ENCODE peak calls at places on chromosomes 11 and 22, in ten cellular contexts. D is right lobe of liver; L is body of pancreas; M is left ventricle myocardium inferior; X is right cardiac atrium; I is mammary epithelial cell; W is fibroblast of lung; Z is CD4-positive, CD25-positive, alpha-beta regulatory T cell; A is hepatocyte; R is cardiac muscle cell. T is an unnamed sample.
A peak's percentile ranks its signal among the peaks of the same experiment; 100 is the strongest.

GRCh38 chr11:58958500-58958899 is 19.2 kb downstream of the GLYATL1 start:
- DNase-seq in D (no peak), Z (no peak), X (peak; percentile 18), W (no peak), I (no peak), L (peak; percentile 69), A (peak; percentile 43), R (peak; percentile 36), M (no peak), T (no peak)

GRCh38 chr11:76801205-76801604 is 18.0 kb downstream of the TSKU start:
- DNase-seq in D (no peak), M (no peak), I (no peak), A (no peak), X (no peak), R (no peak), W (no peak), Z (no peak), L (no peak), T (no peak)

GRCh38 chr11:108142304-108142703 is 20.9 kb downstream of the ACAT1 start:
- DNase-seq in X (no peak), Z (no peak), D (no peak), M (no peak), A (no peak), L (peak; percentile 77), I (no peak), W (no peak), R (no peak), T (no peak)

GRCh38 chr11:66651011-66651410 is 12.5 kb downstream of the RBM4 start:
- DNase-seq in X (no peak), L (no peak), I (peak; percentile 72), A (no peak), M (no peak), Z (no peak), D (no peak), R (no peak), W (no peak), T (no peak)

GRCh38 chr22:50102946-50103345 is 13.1 kb downstream of the MOV10L1 start:
- DNase-seq in L (peak; percentile 19), M (no peak), A (no peak), Z (no peak), I (peak; percentile 59), X (no peak), W (no peak), R (no peak), D (no peak), T (no peak)

GRCh38 chr22:33272866-33273265 is 214.7 kb upstream of the SYN3 start:
- DNase-seq in R (no peak), M (no peak), X (no peak), Z (no peak), D (no peak), W (no peak), A (no peak), I (no peak), L (no peak), T (no peak)

GRCh38 chr11:44066732-44067131 is 662 bp downstream of the ACCS start:
- DNase-seq in I (peak; percentile 73), Z (no peak), R (no peak), D (no peak), A (peak; percentile 63), L (peak; percentile 11), X (no peak), M (no peak), W (peak; percentile 83), T (no peak)

GRCh38 chr11:66637557-66638176 is 836 bp upstream of the RBM4 start:
- DNase-seq in M (no peak), R (no peak), D (no peak), Z (no peak), X (no peak), L (no peak), I (no peak), W (no peak), A (no peak), T (no peak)

DNA sequence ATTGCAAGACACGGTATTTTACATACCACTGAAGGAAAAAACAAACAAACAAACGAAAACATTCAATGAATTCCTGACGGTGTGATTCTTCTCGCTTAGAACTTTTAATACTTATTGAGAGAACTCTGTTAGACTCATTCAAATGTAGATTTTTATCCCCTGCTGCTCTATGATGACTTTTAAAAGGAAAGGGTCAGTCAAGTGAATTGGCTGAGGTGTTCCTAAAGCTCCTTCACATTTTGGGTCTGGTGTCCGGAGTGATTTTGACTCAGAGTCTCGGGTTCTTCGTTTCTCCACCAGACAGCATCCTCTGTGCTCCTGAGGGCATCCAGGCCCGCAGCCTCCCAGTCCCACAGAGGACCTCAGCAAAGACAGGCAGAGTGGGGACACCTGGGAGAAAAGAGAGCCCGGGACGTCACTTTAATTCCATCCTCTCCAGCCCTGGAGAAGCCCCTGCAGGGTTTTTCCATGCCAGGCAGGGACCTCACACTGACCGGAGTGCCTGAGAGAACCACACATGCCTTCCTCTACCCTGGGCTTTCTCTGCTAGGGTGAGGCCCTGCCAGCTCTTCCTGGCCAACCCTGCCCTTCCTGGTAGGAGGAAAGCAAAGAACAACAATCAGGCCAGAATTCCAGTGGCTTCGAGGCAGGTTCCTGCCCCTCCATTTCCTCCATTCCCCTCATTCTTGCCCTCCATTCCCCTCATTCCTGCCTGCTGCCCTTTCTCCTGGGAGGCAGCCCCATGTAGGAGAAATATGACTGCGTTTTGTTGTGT is 1.4 kb upstream of the CSF2RB start:
- DNase-seq in D (no peak), R (no peak), W (no peak), Z (no peak), M (no peak), L (no peak), A (no peak), I (no peak), X (no peak), T (no peak)
- H3K27ac ChIP-seq in D (no peak overlapping the region), R (no peak overlapping the region), W (no peak overlapping the region), Z (no peak overlapping the region), M (no peak overlapping the region), L (no peak overlapping the region), A (no peak overlapping the region), I (no peak overlapping the region), X (no peak overlapping the region), T (no peak overlapping the region)

GRCh38 chr22:19086417-19086816 is 35.8 kb downstream of the DGCR2 start:
- DNase-seq in M (no peak), D (no peak), R (no peak), I (no peak), L (no peak), X (no peak), W (no peak), Z (no peak), A (no peak), T (no peak)

GRCh38 chr22:19082793-19083192 is 39.4 kb downstream of the DGCR2 start:
- DNase-seq in D (no peak), Z (no peak), L (no peak), I (no peak), R (no peak), X (no peak), A (no peak), W (no peak), M (no peak), T (no peak)

GRCh38 chr22:19082101-19082500 is 40.1 kb downstream of the DGCR2 start:
- DNase-seq in D (peak; percentile 60), Z (no peak), I (no peak), W (no peak), M (no peak), X (no peak), R (no peak), A (no peak), L (no peak), T (no peak)

GRCh38 chr22:19086944-19087343 is 35.3 kb downstream of the DGCR2 start:
- DNase-seq in W (peak; percentile 46), Z (no peak), R (no peak), X (no peak), L (no peak), I (peak; percentile 16), M (no peak), D (no peak), A (no peak), T (no peak)

GRCh38 chr22:19085233-19086043 is 36.8 kb downstream of the DGCR2 start:
- DNase-seq in R (no peak), Z (no peak), X (no peak), A (peak; percentile 41), M (no peak), D (no peak), L (peak; percentile 41), I (peak; percentile 16), W (peak; percentile 51), T (no peak)
- H3K27ac ChIP-seq in R (no peak overlapping the region), Z (no peak overlapping the region), X (peak overlapping the region; percentile 63), A (peak overlapping the region; percentile 82), M (peak overlapping the region; percentile 53), D (no peak overlapping the region), L (peak overlapping the region; percentile 48), I (no peak overlapping the region), W (no peak overlapping the region), T (no peak overlapping the region)

GRCh38 chr22:23227380-23227779 is 47.1 kb downstream of the BCR start:
- DNase-seq in W (no peak), A (no peak), D (no peak), Z (no peak), X (no peak), L (no peak), I (no peak), R (no peak), M (no peak), T (no peak)

GRCh38 chr22:23225724-23226496 is 45.6 kb downstream of the BCR start:
- DNase-seq in M (peak; percentile 62), R (no peak), W (peak; percentile 64), X (peak; percentile 83), Z (no peak), I (peak; percentile 84), A (no peak), L (no peak), D (no peak), T (peak; percentile 16)

GRCh38 chr22:23225337-23225723 is 45.0 kb downstream of the BCR start:
- DNase-seq in D (no peak), X (no peak), A (no peak), L (no peak), R (no peak), I (no peak), W (no peak), Z (no peak), M (no peak), T (no peak)

GRCh38 chr22:23228503-23228902 is 48.2 kb downstream of the BCR start:
- DNase-seq in A (no peak), L (no peak), W (no peak), I (no peak), M (no peak), X (no peak), R (no peak), D (no peak), Z (no peak), T (no peak)

GRCh38 chr22:23226497-23226850 is 46.2 kb downstream of the BCR start:
- DNase-seq in M (no peak), W (peak; percentile 66), X (no peak), L (no peak), D (no peak), R (no peak), Z (no peak), A (no peak), I (no peak), T (no peak)
- H3K27ac ChIP-seq in M (peak overlapping the region; percentile 78), W (peak overlapping the region; percentile 24), X (peak overlapping the region; percentile 63), L (no peak overlapping the region), D (no peak overlapping the region), R (no peak overlapping the region), Z (peak overlapping the region; percentile 53), A (no peak overlapping the region), I (peak overlapping the region; percentile 91), T (peak overlapping the region; percentile 31)

DNA sequence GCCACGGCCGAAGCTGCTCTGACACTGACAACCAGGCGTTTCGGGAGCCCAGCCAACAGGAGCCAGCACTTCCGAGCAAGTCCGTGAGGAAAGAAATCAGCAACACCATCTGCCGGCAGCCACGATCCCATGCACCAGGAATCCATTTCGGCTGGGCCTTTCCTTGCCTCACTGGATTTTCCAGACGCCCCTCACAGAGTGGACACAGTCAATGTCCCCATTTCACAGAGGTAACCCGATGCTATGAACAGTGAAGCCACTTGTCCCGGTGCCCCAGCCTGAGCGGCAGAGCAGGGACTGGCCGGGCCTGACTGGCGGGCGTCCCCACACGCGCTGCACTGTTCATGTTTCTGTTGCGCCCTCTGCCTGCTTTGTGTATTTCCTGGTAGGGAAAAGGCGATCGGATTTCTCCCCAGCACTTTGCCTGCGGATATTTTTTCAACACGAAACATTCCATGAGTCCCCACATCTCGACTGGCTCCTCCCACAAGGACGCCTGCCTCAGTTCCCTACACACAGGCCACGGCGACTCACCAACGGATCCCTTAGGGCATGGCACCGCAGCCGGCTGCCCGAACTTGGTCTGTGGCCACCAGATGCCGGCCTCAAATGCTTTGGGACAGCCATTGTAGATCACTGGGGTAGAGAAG is 55.3 kb downstream of the TRMU start:
- DNase-seq in L (peak; percentile 93), Z (no peak), A (no peak), X (peak; percentile 62), M (peak; percentile 61), R (no peak), W (peak; percentile 68), I (peak; percentile 70), D (peak; percentile 79), T (no peak)
- H3K27ac ChIP-seq in L (peak overlapping the region; percentile 55), Z (no peak overlapping the region), A (no peak overlapping the region), X (no peak overlapping the region), M (no peak overlapping the region), R (no peak overlapping the region), W (no peak overlapping the region), I (no peak overlapping the region), D (peak overlapping the region; percentile 54), T (no peak overlapping the region)